ENCODE peak calls at places on chromosomes 13 and 19, in four cellular contexts. O is psoas muscle, C is IMR-90, F is astrocyte. J is an unnamed sample. For H3K4me1 and H3K27me3, the result is how much of the 10 kb centered on the place peaks cover.

GRCh38 chr13:94764576-94765321 is 52.4 kb upstream of the SOX21 start:
- DNase-seq in O (no peak), C (no peak), F (peak), J (no peak)

GRCh38 chr19:49468746-49469447 is 5.1 kb upstream of the FLT3LG start:
- DNase-seq in O (peak), C (no peak), F (no peak), J (peak)

GRCh38 chr19:3573162-3573857 is 566 bp downstream of the HMG20B start:
- DNase-seq in O (no peak), C (no peak), F (no peak), J (no peak)

GRCh38 chr19:3073931-3074595 is 11.8 kb upstream of the TLE5 start:
- DNase-seq in O (no peak), C (no peak), F (no peak), J (no peak)

GRCh38 chr19:17803264-17803896 is 8.4 kb downstream of the B3GNT3 start:
- DNase-seq in O (no peak), C (no peak), F (no peak), J (no peak)

GRCh38 chr19:12784394-12784870 is 6.9 kb upstream of the JUNB start:
- DNase-seq in O (no peak), C (peak), F (no peak), J (no peak)

GRCh38 chr19:3175761-3176714 is 2.5 kb upstream of the S1PR4 start:
- DNase-seq in O (no peak), C (peak), F (peak), J (peak)

GRCh38 chr13:75161804-75162203 is 320.2 kb downstream of the TBC1D4 start:
- DNase-seq in O (no peak), C (no peak), F (no peak), J (no peak)

GRCh38 chr13:71677114-71677513 is 189.9 kb downstream of the DACH1 start:
- DNase-seq in O (no peak), C (no peak), F (no peak), J (no peak)

GRCh38 chr13:36131215-36131930 is at the start of gene DCLK1:
- DNase-seq in O (peak), C (no peak), F (no peak), J (peak)

GRCh38 chr19:23283925-23284324 is 33.7 kb upstream of the ZNF724 start:
- DNase-seq in O (no peak), C (peak), F (peak), J (peak)

GRCh38 chr13:101144808-101145419 is 271.4 kb downstream of the NALCN start:
- DNase-seq in O (no peak), C (peak), F (peak), J (no peak)

GRCh38 chr19:50377051-50377441 is 789 bp downstream of the NR1H2 start:
- DNase-seq in O (peak), C (no peak), F (no peak), J (peak)

GRCh38 chr13:52158629-52159158 is 703 bp downstream of the NEK3 start:
- DNase-seq in O (peak), C (peak), F (peak), J (peak)

GRCh38 chr19:2154587-2155075 is 3.3 kb upstream of the AP3D1 start:
- DNase-seq in O (no peak), C (peak), F (peak), J (no peak)

GRCh38 chr19:3658823-3659745 is 32.5 kb upstream of the CACTIN start:
- DNase-seq in O (no peak), C (no peak), F (no peak), J (no peak)

GRCh38 chr19:1154731-1155351 is 19.2 kb downstream of the SBNO2 start:
- DNase-seq in O (peak), C (peak), F (peak), J (peak)

GRCh38 chr13:60759499-60759898 is 362.5 kb downstream of the TDRD3 start:
- DNase-seq in O (no peak), C (no peak), F (peak), J (peak)

GRCh38 chr19:29492761-29493160 is 33.0 kb upstream of the VSTM2B start:
- DNase-seq in O (no peak), C (peak), F (no peak), J (no peak)

GRCh38 chr19:41479757-41480191 is 36.8 kb downstream of the ERICH4 start:
- DNase-seq in O (no peak), C (no peak), F (no peak), J (no peak)

GRCh38 chr19:17883627-17884413 is 12.1 kb downstream of the SLC5A5 start:
- DNase-seq in O (no peak), C (no peak), F (no peak), J (no peak)

GRCh38 chr19:7471696-7472620 is 16.9 kb downstream of the PEX11G start:
- DNase-seq in O (no peak), C (no peak), F (no peak), J (no peak)

GRCh38 chr19:47471381-47471732 is 336 bp downstream of the SLC8A2 start:
- DNase-seq in O (peak), C (no peak), F (no peak), J (no peak)

GRCh38 chr13:59172076-59172475 is 991.7 kb downstream of the DIAPH3 start:
- DNase-seq in O (no peak), C (no peak), F (no peak), J (no peak)

GRCh38 chr13:70390968-70391367 is 282.7 kb upstream of the KLHL1 start:
- DNase-seq in O (no peak), C (no peak), F (no peak), J (no peak)

GRCh38 chr19:7294571-7295212 is 478 bp upstream of the INSR start:
- DNase-seq in O (peak), C (peak), F (peak), J (peak)

GRCh38 chr19:8387688-8388611 is 2.2 kb upstream of the RAB11B start:
- DNase-seq in O (peak), C (no peak), F (no peak), J (no peak)

GRCh38 chr13:75372517-75372916 is 109.5 kb downstream of the TBC1D4 start:
- DNase-seq in O (no peak), C (peak), F (no peak), J (no peak)

GRCh38 chr13:49898792-49899191 is 37.3 kb downstream of the SPRYD7 start:
- DNase-seq in O (no peak), C (no peak), F (no peak), J (no peak)

GRCh38 chr13:98349731-98350305 is 172.7 kb upstream of the RNF113B start:
- DNase-seq in O (no peak), C (no peak), F (no peak), J (peak)

GRCh38 chr13:51882570-51883225 is 20.9 kb downstream of the CCDC70 start:
- DNase-seq in O (no peak), C (no peak), F (no peak), J (no peak)

GRCh38 chr13:60431108-60431700 is 34.2 kb downstream of the TDRD3 start:
- DNase-seq in O (no peak), C (peak), F (peak), J (no peak)

GRCh38 chr19:3359850-3360493 is 6.4 kb upstream of the NFIC start:
- DNase-seq in O (no peak), C (no peak), F (no peak), J (no peak)

GRCh38 chr13:48457578-48458242 is 44.8 kb upstream of the LPAR6 start:
- DNase-seq in O (peak), C (no peak), F (no peak), J (no peak)

GRCh38 chr19:55437410-55437809 is 5.7 kb downstream of the SHISA7 start:
- DNase-seq in O (peak), C (peak), F (peak), J (peak)

GRCh38 chr19:5286465-5287029 is 54.1 kb downstream of the PTPRS start:
- DNase-seq in O (no peak), C (no peak), F (no peak), J (no peak)

GRCh38 chr19:5285311-5285710 is 55.3 kb downstream of the PTPRS start:
- DNase-seq in O (no peak), C (no peak), F (no peak), J (no peak)

GRCh38 chr19:5288347-5288739 is 52.3 kb downstream of the PTPRS start:
- DNase-seq in O (peak), C (no peak), F (no peak), J (no peak)

GRCh38 chr19:5287066-5287465 is 53.5 kb downstream of the PTPRS start:
- DNase-seq in O (no peak), C (no peak), F (no peak), J (no peak)

GRCh38 chr19:5285955-5286354 is 54.7 kb downstream of the PTPRS start:
- DNase-seq in O (no peak), C (no peak), F (no peak), J (no peak)
- H3K4me1 ChIP-seq in O (under half), C (under half), F (under half), J (under half)

DNA sequence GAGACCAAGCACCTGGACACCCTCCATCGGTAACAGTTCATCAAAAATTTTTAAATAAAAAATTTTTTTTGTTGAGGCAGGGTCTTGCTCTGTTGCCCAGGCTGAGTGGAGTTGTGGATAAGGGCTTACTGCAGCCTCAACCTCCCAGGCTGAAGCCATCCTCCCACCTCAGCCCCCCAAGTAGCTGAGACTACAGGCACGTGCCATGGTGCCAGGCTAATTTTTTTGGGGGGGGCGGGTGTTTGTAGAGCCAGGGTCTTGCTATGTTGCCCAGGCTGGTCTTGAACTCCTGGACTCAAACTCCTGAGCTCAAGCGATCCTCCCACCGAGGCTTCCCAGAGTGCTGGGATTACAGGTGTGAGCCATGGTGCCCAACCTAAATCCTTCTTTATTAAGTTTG is 4.7 kb downstream of the LGALS7B start:
- DNase-seq in O (peak), C (no peak), F (no peak), J (no peak)
- H3K27ac ChIP-seq in O (no peak), C (no peak), F (no peak), J (no peak)

DNA sequence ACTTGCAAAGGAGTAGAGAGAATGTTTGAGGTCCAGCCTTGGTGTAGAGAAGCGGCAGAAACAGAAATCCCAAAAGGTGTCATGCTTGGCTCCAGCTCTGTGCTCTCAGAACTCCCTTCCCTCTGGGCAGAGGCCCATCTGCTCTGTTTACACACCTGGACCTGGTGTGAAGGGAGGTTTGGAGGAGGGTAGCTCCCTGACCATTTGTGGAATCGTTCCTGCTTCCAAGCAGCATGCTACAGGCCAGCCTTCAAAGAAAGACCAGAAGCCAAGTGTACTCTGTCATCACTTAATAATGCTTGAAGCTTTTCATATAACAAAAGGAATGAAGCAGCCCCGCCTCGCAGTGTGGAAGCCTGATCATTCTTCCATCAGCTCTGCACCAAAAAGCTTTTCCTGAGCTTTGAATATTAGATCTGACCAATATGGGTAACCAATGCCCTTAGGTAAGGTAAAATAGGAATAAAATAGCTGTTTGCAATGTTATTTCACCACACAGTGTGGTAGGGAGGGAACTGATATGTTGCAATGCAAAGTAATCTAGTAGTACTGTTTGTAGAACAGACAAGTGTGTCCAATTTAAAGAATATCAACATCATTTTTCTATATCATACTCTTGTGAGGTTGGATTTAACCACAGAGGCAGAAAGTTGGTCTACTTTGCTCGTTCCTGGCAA is 63.3 kb downstream of the ZIC5 start:
- DNase-seq in O (no peak), C (no peak), F (peak), J (no peak)
- H3K27me3 ChIP-seq in O (under half), C (under half), F (under half), J (under half)

GRCh38 chr13:77326905-77327604 is at the start of gene MYCBP2:
- DNase-seq in O (peak), C (peak), F (peak), J (peak)
- H3K4me1 ChIP-seq in O (half or more), C (under half), F (under half), J (under half)